ENCODE peak calls at places on chromosomes 16 and 17, in seven cellular contexts. I is prostate gland, G is dorsolateral prefrontal cortex, P is AG04449, M is body of pancreas, Y is astrocyte of the cerebellum, A is fibroblast of pulmonary artery. J is an unnamed sample.

GRCh38 chr16:86501989-86502855 is 8.1 kb upstream of the FOXF1 start:
- DNase-seq in M (no peak), P (no peak), G (no peak), I (no peak), A (no peak), Y (no peak), J (no peak)

GRCh38 chr16:67676939-67677338 is 10.3 kb downstream of the C16orf86 start:
- DNase-seq in M (no peak), Y (no peak), G (no peak), A (no peak), I (no peak), P (no peak), J (no peak)

GRCh38 chr17:45889579-45889978 is 4.8 kb upstream of the MAPT start:
- DNase-seq in A (no peak), Y (no peak), M (no peak), P (no peak), I (no peak), G (no peak), J (no peak)

GRCh38 chr16:31413943-31414342 is 14.2 kb downstream of the COX6A2 start:
- DNase-seq in G (no peak), Y (no peak), A (no peak), P (no peak), M (no peak), I (no peak), J (no peak)

GRCh38 chr16:85602831-85603755 is 10.0 kb upstream of the GSE1 start:
- DNase-seq in M (peak; percentile 89), I (no peak), Y (no peak), P (no peak), A (no peak), G (no peak), J (no peak)

GRCh38 chr17:40218006-40218739 is 931 bp upstream of the WIPF2 start:
- DNase-seq in A (no peak), M (no peak), G (no peak), Y (no peak), I (no peak), P (no peak), J (no peak)

GRCh38 chr17:20275653-20276052 is 191.7 kb downstream of the LGALS9B start:
- DNase-seq in M (no peak), P (no peak), Y (no peak), G (no peak), A (no peak), I (no peak), J (no peak)

GRCh38 chr16:89722392-89723278 is 1.3 kb downstream of the ZNF276 start:
- DNase-seq in A (peak; percentile 52), P (no peak), G (no peak), I (peak; percentile 66), M (peak; percentile 57), Y (no peak), J (no peak)

GRCh38 chr16:81513204-81514040 is 68.8 kb downstream of the CMIP start:
- DNase-seq in P (no peak), G (peak; percentile 80), Y (peak; percentile 46), M (peak; percentile 53), A (peak; percentile 40), I (no peak), J (no peak)

GRCh38 chr17:11719852-11720251 is 121.6 kb downstream of the DNAH9 start:
- DNase-seq in G (no peak), A (no peak), I (no peak), Y (no peak), P (no peak), M (no peak), J (no peak)

GRCh38 chr17:81040791-81041337 is 5.9 kb downstream of the BAIAP2 start:
- DNase-seq in A (no peak), G (no peak), Y (no peak), P (no peak), M (no peak), I (no peak), J (no peak)

GRCh38 chr17:29155966-29156338 is 24.2 kb downstream of the MYO18A start:
- DNase-seq in P (no peak), Y (peak; percentile 32), I (no peak), A (peak; percentile 73), M (no peak), G (no peak), J (no peak)

GRCh38 chr17:29157310-29157709 is 22.9 kb downstream of the MYO18A start:
- DNase-seq in P (no peak), A (no peak), Y (no peak), G (no peak), I (no peak), M (no peak), J (no peak)

GRCh38 chr17:29155235-29155965 is 24.8 kb downstream of the MYO18A start:
- DNase-seq in P (no peak), G (no peak), I (no peak), Y (no peak), M (peak; percentile 79), A (peak; percentile 55), J (no peak)

GRCh38 chr17:29156781-29157180 is 23.4 kb downstream of the MYO18A start:
- DNase-seq in P (no peak), A (no peak), G (no peak), I (no peak), M (no peak), Y (no peak), J (no peak)

GRCh38 chr17:29154516-29155234 is 25.5 kb downstream of the MYO18A start:
- DNase-seq in A (no peak), I (no peak), G (peak; percentile 31), M (no peak), Y (no peak), P (no peak), J (no peak)
- H3K4me3 ChIP-seq in A (no peak overlapping the region), I (no peak overlapping the region), G (no peak overlapping the region), M (no peak overlapping the region), Y (no peak overlapping the region), P (no peak overlapping the region), J (no peak overlapping the region)

GRCh38 chr16:17379121-17379571 is 91.6 kb downstream of the XYLT1 start:
- DNase-seq in I (no peak), M (no peak), A (peak; percentile 25), Y (no peak), G (no peak), P (no peak), J (peak; percentile 32)

GRCh38 chr16:17381784-17382183 is 89.0 kb downstream of the XYLT1 start:
- DNase-seq in G (no peak), Y (no peak), A (no peak), P (no peak), I (no peak), M (no peak), J (no peak)

GRCh38 chr16:17382514-17382913 is 88.2 kb downstream of the XYLT1 start:
- DNase-seq in I (no peak), G (no peak), A (no peak), M (no peak), P (no peak), Y (no peak), J (no peak)

GRCh38 chr16:17382949-17383348 is 87.8 kb downstream of the XYLT1 start:
- DNase-seq in A (no peak), I (no peak), G (no peak), P (no peak), M (no peak), Y (no peak), J (no peak)

DNA sequence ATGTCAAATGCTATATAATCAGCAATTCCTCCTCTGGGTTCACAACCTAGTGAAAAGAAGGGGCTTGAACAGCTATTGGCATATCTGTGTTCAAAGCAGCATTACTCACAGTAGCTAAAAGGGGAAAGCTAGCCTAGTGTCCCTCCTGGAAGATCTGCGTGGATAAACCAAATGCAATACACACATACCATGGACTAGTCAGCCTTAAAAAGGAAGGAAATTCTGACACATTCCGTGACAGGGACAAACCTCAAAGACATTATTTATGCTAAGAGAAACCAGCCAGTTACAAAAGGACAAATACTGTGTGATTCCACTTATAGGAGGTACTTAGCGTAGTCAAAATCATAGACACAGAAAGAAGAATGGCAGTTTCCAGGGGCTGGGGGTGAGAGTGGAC is 90.1 kb downstream of the XYLT1 start:
- DNase-seq in G (no peak), P (no peak), M (no peak), I (no peak), A (no peak), Y (no peak), J (no peak)
- TF ChIP-seq CTCF in G (no peak), P (no peak), M (no peak), I (no peak), A (no peak), Y (no peak), J (no peak)

GRCh38 chr16:78737630-78738029 is 638.2 kb downstream of the WWOX start:
- DNase-seq in Y (no peak), M (no peak), P (no peak), G (no peak), A (no peak), I (no peak), J (no peak)

GRCh38 chr16:78735337-78735736 is 635.9 kb downstream of the WWOX start:
- DNase-seq in M (no peak), P (no peak), G (no peak), A (no peak), I (no peak), Y (no peak), J (no peak)

GRCh38 chr16:78740269-78740668 is 640.8 kb downstream of the WWOX start:
- DNase-seq in I (no peak), M (no peak), P (no peak), A (no peak), Y (no peak), G (no peak), J (no peak)

GRCh38 chr16:78742501-78743283 is 643.2 kb downstream of the WWOX start:
- DNase-seq in I (no peak), Y (no peak), A (peak; percentile 7), G (no peak), P (no peak), M (no peak), J (no peak)

DNA sequence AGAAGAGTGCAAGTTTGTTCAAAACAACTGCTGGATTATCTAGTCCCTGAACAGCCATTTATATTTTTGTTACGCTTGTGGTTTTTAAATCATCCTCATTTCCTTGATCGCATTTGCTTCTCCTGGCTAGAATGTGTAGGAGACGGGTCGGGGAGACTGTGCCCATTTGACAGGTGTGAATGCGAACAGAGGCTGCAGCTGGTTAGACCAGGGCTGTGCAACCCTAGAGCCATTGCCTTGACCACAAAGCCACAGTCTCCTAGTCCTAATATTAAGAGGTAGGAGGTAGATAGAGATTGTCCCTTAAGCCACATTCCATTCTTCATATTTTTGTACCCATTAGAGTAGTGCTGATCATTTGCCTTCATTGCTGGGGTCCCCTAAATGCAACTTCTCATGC is 639.1 kb downstream of the WWOX start:
- DNase-seq in A (no peak), M (no peak), Y (no peak), I (no peak), G (no peak), P (no peak), J (no peak)
- H3K4me3 ChIP-seq in A (no peak overlapping the region), M (no peak overlapping the region), Y (no peak overlapping the region), I (no peak overlapping the region), G (no peak overlapping the region), P (no peak overlapping the region), J (no peak overlapping the region)

DNA sequence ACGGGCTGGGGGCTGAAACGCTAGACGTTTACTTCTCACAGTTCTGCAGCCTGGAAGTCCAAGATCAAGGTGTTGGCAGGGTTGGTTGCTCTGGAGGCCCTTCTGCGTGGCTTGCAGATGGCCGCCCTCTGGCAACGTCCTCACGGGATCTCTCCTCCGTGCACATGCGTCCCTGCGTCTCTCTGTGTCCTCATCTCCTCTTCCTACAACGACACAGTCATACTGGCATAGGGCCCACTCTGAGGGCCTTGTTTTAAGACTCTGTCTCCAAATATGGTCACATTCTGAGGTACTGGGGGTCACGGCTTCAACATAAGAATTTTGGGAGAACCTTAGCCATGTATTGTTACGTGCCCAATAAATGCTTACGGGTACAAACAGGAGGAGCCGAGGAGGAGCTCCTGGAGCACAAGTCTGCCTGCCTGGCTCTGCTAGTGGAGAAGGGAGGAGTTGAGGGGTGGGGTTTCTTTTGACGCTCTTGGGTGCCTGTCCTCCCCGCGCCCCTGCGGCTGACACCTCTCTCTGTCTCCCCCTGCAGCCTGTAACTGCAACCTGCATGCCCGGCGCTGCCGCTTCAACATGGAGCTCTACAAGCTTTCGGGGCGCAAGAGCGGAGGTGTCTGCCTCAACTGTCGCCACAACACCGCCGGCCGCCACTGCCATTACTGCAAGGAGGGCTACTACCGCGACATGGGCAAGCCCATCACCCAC is 141.1 kb downstream of the NTN1 start:
- DNase-seq in A (no peak), P (no peak), Y (no peak), G (no peak), I (no peak), M (no peak), J (no peak)
- TF ChIP-seq CTCF in A (no peak), P (no peak), Y (no peak), G (no peak), I (no peak), M (no peak), J (no peak)